ENCODE peak calls at places on chromosome 15, in nine cellular contexts. N is HCEC 1CT; O is uterus; X is stimulated activated CD8-positive, alpha-beta memory T cell treated with anti-CD3 and anti-CD28 coated beads, Interleukin-15, amount 100 ng/mL, for 24 hours; A is activated CD4-positive, alpha-beta T cell treated with anti-CD3 and anti-CD28 coated beads for 4 hours; K is stimulated activated CD4-positive, alpha-beta T cell treated with anti-CD3 and anti-CD28 coated beads, TNF-alpha, amount 100 ng/mL, for 4 hours; P is NCI-H510A treated with DMSO at 0.1 percent for 48 hours; L is mucosa of gallbladder; H is epithelial cell of esophagus. B is an unnamed sample.

GRCh38 chr15:37907136-37907535 is 27.3 kb upstream of the TMCO5A start:
- DNase-seq in P (no peak), K (no peak), O (no peak), X (no peak), N (peak), H (peak), L (peak), A (no peak), B (no peak)

GRCh38 chr15:23564798-23565394 is 578 bp upstream of the MKRN3 start:
- DNase-seq in K (no peak), X (no peak), N (no peak), H (no peak), L (no peak), P (peak), O (no peak), A (no peak), B (no peak)

GRCh38 chr15:48802867-48803266 is 8.0 kb downstream of the CEP152 start:
- DNase-seq in A (no peak), N (peak), L (no peak), K (no peak), H (peak), P (no peak), O (no peak), X (no peak), B (no peak)

GRCh38 chr15:71792521-71792920 is 17.8 kb upstream of the NR2E3 start:
- DNase-seq in H (peak), K (no peak), P (no peak), L (no peak), X (no peak), N (peak), O (no peak), A (no peak), B (no peak)

GRCh38 chr15:92059036-92059970 is 205.8 kb downstream of the SLCO3A1 start:
- DNase-seq in A (no peak), H (peak), K (no peak), P (no peak), L (no peak), O (no peak), N (no peak), X (no peak), B (peak)

GRCh38 chr15:58070801-58071418 is 5.4 kb upstream of the ALDH1A2 start:
- DNase-seq in A (no peak), L (peak), N (peak), K (no peak), H (peak), X (no peak), O (peak), P (peak), B (peak)

GRCh38 chr15:68413363-68414255 is 18.4 kb downstream of the ITGA11 start:
- DNase-seq in L (peak), P (no peak), H (no peak), N (no peak), X (no peak), O (peak), K (no peak), A (no peak), B (peak)

GRCh38 chr15:92277776-92278175 is 115.9 kb upstream of the ST8SIA2 start:
- DNase-seq in K (no peak), L (no peak), O (no peak), N (no peak), P (peak), X (no peak), A (no peak), H (peak), B (no peak)

GRCh38 chr15:98169551-98169950 is 209.0 kb downstream of the ARRDC4 start:
- DNase-seq in A (no peak), K (no peak), O (no peak), P (no peak), H (no peak), L (no peak), N (no peak), X (no peak), B (no peak)

GRCh38 chr15:79283252-79284048 is 928 bp downstream of the ANKRD34C start:
- DNase-seq in A (peak), O (no peak), X (no peak), K (no peak), L (peak), P (peak), H (peak), N (no peak), B (peak)

GRCh38 chr15:56099311-56099710 is 105.9 kb upstream of the NEDD4 start:
- DNase-seq in H (no peak), L (no peak), P (no peak), A (no peak), N (no peak), K (no peak), X (no peak), O (no peak), B (no peak)

GRCh38 chr15:89400997-89401590 is 66.5 kb upstream of the POLG start:
- DNase-seq in O (no peak), H (no peak), L (no peak), X (no peak), N (no peak), P (no peak), A (no peak), K (no peak), B (no peak)